ENCODE peak calls at places on chromosomes 13 and 19, in eight cellular contexts. S is A549; R is CD8-positive, alpha-beta T cell; V is WTC11; O is fibroblast of gingiva; P is activated CD8-positive, alpha-beta T cell treated with anti-CD3 and anti-CD28 coated beads for 36 hours; J is smooth muscle cell of the brain vasculature; A is naive thymus-derived CD8-positive, alpha-beta T cell. E is an unnamed sample.

GRCh38 chr13:20178156-20178555 is 14.6 kb downstream of the GJB2 start:
- DNase-seq in S (no peak), R (no peak), V (no peak), O (no peak), P (no peak), J (no peak), A (no peak), E (no peak)

GRCh38 chr19:48481846-48482639 is 12.9 kb downstream of the CYTH2 start:
- DNase-seq in S (no peak), R (no peak), V (no peak), O (no peak), P (no peak), J (no peak), A (no peak), E (no peak)

GRCh38 chr19:19461671-19462622 is 53.4 kb downstream of the TSSK6 start:
- DNase-seq in S (no peak), R (no peak), V (peak), O (peak), P (peak), J (peak), A (peak), E (no peak)

GRCh38 chr19:33557720-33558119 is 36.1 kb upstream of the PEPD start:
- DNase-seq in S (no peak), R (no peak), V (no peak), O (no peak), P (no peak), J (no peak), A (no peak), E (no peak)

GRCh38 chr13:99221567-99222239 is 21.0 kb downstream of the UBAC2 start:
- DNase-seq in S (no peak), R (no peak), V (no peak), O (no peak), P (no peak), J (no peak), A (no peak), E (no peak)

GRCh38 chr19:24054044-24054935 is 32.7 kb upstream of the ZNF254 start:
- DNase-seq in S (peak), R (no peak), V (no peak), O (peak), P (peak), J (no peak), A (no peak), E (no peak)

GRCh38 chr13:51906581-51906980 is 44.8 kb downstream of the CCDC70 start:
- DNase-seq in S (no peak), R (no peak), V (no peak), O (no peak), P (no peak), J (peak), A (no peak), E (no peak)

GRCh38 chr13:111429064-111429558 is 108.7 kb downstream of the TEX29 start:
- DNase-seq in S (peak), R (peak), V (peak), O (no peak), P (peak), J (no peak), A (peak), E (peak)

GRCh38 chr19:10167459-10167858 is 27.3 kb downstream of the DNMT1 start:
- DNase-seq in S (no peak), R (no peak), V (no peak), O (no peak), P (no peak), J (no peak), A (no peak), E (no peak)

GRCh38 chr13:30880756-30881155 is 25.3 kb upstream of the MEDAG start:
- DNase-seq in S (peak), R (no peak), V (no peak), O (peak), P (no peak), J (no peak), A (no peak), E (no peak)

GRCh38 chr19:4575978-4576933 is 16.8 kb upstream of the SEMA6B start:
- DNase-seq in S (peak), R (peak), V (peak), O (no peak), P (peak), J (peak), A (peak), E (peak)

GRCh38 chr19:16325671-16326400 is 1.2 kb downstream of the KLF2 start:
- DNase-seq in S (no peak), R (peak), V (peak), O (peak), P (peak), J (no peak), A (peak), E (no peak)

GRCh38 chr13:111493468-111493867 is 173.0 kb downstream of the TEX29 start:
- DNase-seq in S (no peak), R (no peak), V (no peak), O (no peak), P (no peak), J (no peak), A (no peak), E (no peak)

GRCh38 chr13:98977568-98978270 is at the start of gene DOCK9:
- DNase-seq in S (no peak), R (no peak), V (peak), O (peak), P (no peak), J (peak), A (no peak), E (peak)

GRCh38 chr13:51844862-51845573 is at the start of gene TMEM272:
- DNase-seq in S (peak), R (peak), V (peak), O (no peak), P (peak), J (no peak), A (peak), E (peak)

GRCh38 chr19:47036233-47036651 is 12.2 kb downstream of the TMEM160 start:
- DNase-seq in S (no peak), R (no peak), V (no peak), O (no peak), P (peak), J (no peak), A (no peak), E (peak)

GRCh38 chr19:17966497-17967257 is at the start of gene KCNN1:
- DNase-seq in S (peak), R (no peak), V (peak), O (no peak), P (no peak), J (no peak), A (no peak), E (no peak)

GRCh38 chr13:30119476-30119875 is 187.9 kb downstream of the KATNAL1 start:
- DNase-seq in S (no peak), R (peak), V (no peak), O (peak), P (peak), J (no peak), A (peak), E (no peak)

GRCh38 chr19:1248454-1249297 is at the start of gene MIDN:
- DNase-seq in S (no peak), R (peak), V (peak), O (peak), P (peak), J (no peak), A (peak), E (peak)

GRCh38 chr19:920051-920857 is 3.1 kb downstream of the KISS1R start:
- DNase-seq in S (no peak), R (peak), V (peak), O (no peak), P (peak), J (no peak), A (peak), E (no peak)

GRCh38 chr13:31611214-31611613 is 128.1 kb upstream of the RXFP2 start:
- DNase-seq in S (no peak), R (no peak), V (no peak), O (no peak), P (no peak), J (no peak), A (no peak), E (no peak)

GRCh38 chr13:97255515-97255999 is 33.4 kb downstream of the MBNL2 start:
- DNase-seq in S (no peak), R (no peak), V (no peak), O (no peak), P (no peak), J (no peak), A (no peak), E (no peak)

GRCh38 chr19:49896863-49897621 is at the start of gene IL4I1:
- DNase-seq in S (no peak), R (peak), V (no peak), O (no peak), P (peak), J (no peak), A (peak), E (no peak)

GRCh38 chr13:21242236-21242635 is 65.8 kb downstream of the MRPL57 start:
- DNase-seq in S (no peak), R (no peak), V (peak), O (no peak), P (peak), J (no peak), A (no peak), E (no peak)

GRCh38 chr13:105990256-105990958 is 545.1 kb downstream of the EFNB2 start:
- DNase-seq in S (no peak), R (no peak), V (no peak), O (no peak), P (no peak), J (no peak), A (no peak), E (no peak)

GRCh38 chr13:29472317-29472961 is 123.0 kb downstream of the SLC7A1 start:
- DNase-seq in S (peak), R (peak), V (peak), O (peak), P (peak), J (no peak), A (no peak), E (peak)

GRCh38 chr13:26037302-26037701 is 14.5 kb downstream of the SHISA2 start:
- DNase-seq in S (no peak), R (no peak), V (peak), O (no peak), P (peak), J (no peak), A (peak), E (no peak)

GRCh38 chr13:95918860-95919259 is 134.3 kb downstream of the UGGT2 start:
- DNase-seq in S (no peak), R (no peak), V (no peak), O (no peak), P (no peak), J (no peak), A (no peak), E (no peak)

GRCh38 chr13:71801781-71802180 is 65.2 kb downstream of the DACH1 start:
- DNase-seq in S (no peak), R (no peak), V (no peak), O (no peak), P (no peak), J (no peak), A (no peak), E (no peak)

GRCh38 chr13:60312851-60313505 is 84.0 kb upstream of the TDRD3 start:
- DNase-seq in S (no peak), R (no peak), V (no peak), O (no peak), P (no peak), J (no peak), A (no peak), E (no peak)

GRCh38 chr13:99605417-99606321 is 104.4 kb downstream of the TM9SF2 start:
- DNase-seq in S (peak), R (peak), V (peak), O (peak), P (peak), J (no peak), A (peak), E (peak)

GRCh38 chr19:22545751-22546150 is 88.4 kb upstream of the ZNF492 start:
- DNase-seq in S (peak), R (no peak), V (peak), O (no peak), P (peak), J (no peak), A (no peak), E (peak)

GRCh38 chr19:14774373-14774772 is 4.0 kb downstream of the ADGRE2 start:
- DNase-seq in S (no peak), R (no peak), V (no peak), O (no peak), P (no peak), J (no peak), A (no peak), E (no peak)

GRCh38 chr19:5536337-5536894 is 31.3 kb downstream of the TINCR start:
- DNase-seq in S (peak), R (no peak), V (peak), O (no peak), P (no peak), J (no peak), A (no peak), E (no peak)

GRCh38 chr13:44765076-44765475 is 188.9 kb upstream of the TSC22D1 start:
- DNase-seq in S (no peak), R (no peak), V (no peak), O (no peak), P (no peak), J (no peak), A (no peak), E (peak)

GRCh38 chr19:19075126-19075525 is 11.3 kb downstream of the SLC25A42 start:
- DNase-seq in S (no peak), R (no peak), V (no peak), O (no peak), P (no peak), J (no peak), A (no peak), E (no peak)

GRCh38 chr13:69524459-69525155 is 583.0 kb upstream of the ATXN8OS start:
- DNase-seq in S (no peak), R (no peak), V (no peak), O (no peak), P (no peak), J (no peak), A (no peak), E (no peak)